ENCODE peak calls at places on chromosomes 6 and 20, in seven cellular contexts. N, Z, B, M, Q, D and W are unnamed samples.

GRCh38 chr6:20182926-20183521 is 29.2 kb downstream of the MBOAT1 start:
- DNase-seq in B (no peak), Q (no peak), Z (no peak), D (peak; percentile 90), N (no peak), M (no peak), W (no peak)

GRCh38 chr6:1686117-1687098 is 76.7 kb downstream of the FOXC1 start:
- DNase-seq in M (no peak), D (no peak), Z (no peak), N (no peak), Q (no peak), B (no peak), W (no peak)

GRCh38 chr20:49074521-49074920 is 28.4 kb downstream of the CSE1L start:
- DNase-seq in M (no peak), D (no peak), Z (no peak), B (no peak), Q (no peak), N (no peak), W (no peak)

GRCh38 chr6:136862662-136863061 is 40.3 kb downstream of the PEX7 start:
- DNase-seq in Z (no peak), Q (no peak), M (no peak), D (no peak), N (no peak), B (no peak), W (no peak)

GRCh38 chr6:151240861-151241642 is 1.3 kb downstream of the AKAP12 start:
- DNase-seq in N (peak; percentile 16), M (peak; percentile 89), B (no peak), D (peak; percentile 28), Q (no peak), Z (peak; percentile 24), W (no peak)

GRCh38 chr20:37821691-37822655 is 81.0 kb upstream of the VSTM2L start:
- DNase-seq in B (no peak), N (no peak), Z (no peak), Q (no peak), D (no peak), M (no peak), W (no peak)

GRCh38 chr6:44063561-44064059 is 63.6 kb downstream of the MRPL14 start:
- DNase-seq in B (no peak), Q (no peak), Z (no peak), M (no peak), N (no peak), D (no peak), W (no peak)

GRCh38 chr20:1324598-1325172 is 4.3 kb downstream of the SDCBP2 start:
- DNase-seq in N (no peak), Q (peak; percentile 38), Z (no peak), D (no peak), M (peak; percentile 71), B (no peak), W (no peak)

GRCh38 chr6:168149015-168149414 is 70.0 kb upstream of the FRMD1 start:
- DNase-seq in D (no peak), M (no peak), N (no peak), Q (no peak), B (no peak), Z (no peak), W (no peak)

GRCh38 chr20:47982574-47983360 is 197.5 kb upstream of the SULF2 start:
- DNase-seq in D (no peak), M (no peak), Z (no peak), N (no peak), Q (no peak), B (no peak), W (no peak)

GRCh38 chr6:1485678-1486077 is 96.3 kb downstream of the FOXF2 start:
- DNase-seq in M (no peak), D (no peak), N (no peak), Q (no peak), Z (no peak), B (no peak), W (no peak)

GRCh38 chr6:144757730-144758129 is 472.6 kb downstream of the UTRN start:
- DNase-seq in Q (no peak), D (no peak), Z (peak; percentile 23), B (no peak), N (no peak), M (no peak), W (no peak)

GRCh38 chr6:101986476-101986875 is 593.0 kb downstream of the GRIK2 start:
- DNase-seq in Q (no peak), D (no peak), B (no peak), N (no peak), Z (no peak), M (no peak), W (no peak)

GRCh38 chr20:20212675-20213096 is 155.2 kb upstream of the INSM1 start:
- DNase-seq in D (no peak), B (no peak), N (no peak), M (no peak), Z (peak; percentile 26), Q (no peak), W (no peak)

GRCh38 chr6:37691904-37692806 is 5.5 kb downstream of the MDGA1 start:
- DNase-seq in Q (peak; percentile 81), D (peak; percentile 37), Z (peak; percentile 45), B (peak; percentile 86), M (peak; percentile 88), N (peak; percentile 85), W (peak; percentile 96)

GRCh38 chr6:22448311-22448711 is 121.1 kb upstream of the HDGFL1 start:
- DNase-seq in Q (no peak), N (no peak), M (no peak), B (no peak), D (no peak), Z (no peak), W (no peak)

GRCh38 chr6:38882157-38882556 is 166.4 kb upstream of the GLP1R start:
- DNase-seq in M (no peak), Z (no peak), N (no peak), Q (no peak), D (no peak), B (no peak), W (no peak)

GRCh38 chr6:149166324-149166723 is 151.2 kb upstream of the TAB2 start:
- DNase-seq in N (no peak), Q (no peak), M (no peak), Z (no peak), B (no peak), D (no peak), W (no peak)

GRCh38 chr6:21597706-21598273 is 4.2 kb downstream of the SOX4 start:
- DNase-seq in D (no peak), N (no peak), M (no peak), Q (no peak), Z (no peak), B (no peak), W (no peak)

GRCh38 chr20:64160536-64161495 is 3.4 kb upstream of the MYT1 start:
- DNase-seq in Q (no peak), M (no peak), D (no peak), N (no peak), Z (peak; percentile 55), B (no peak), W (no peak)

GRCh38 chr20:53146201-53146891 is 174.2 kb downstream of the TSHZ2 start:
- DNase-seq in Z (no peak), M (no peak), B (no peak), Q (no peak), D (no peak), N (no peak), W (no peak)

GRCh38 chr6:70164556-70164955 is 138.3 kb downstream of the COL9A1 start:
- DNase-seq in B (no peak), D (no peak), Z (no peak), M (no peak), N (no peak), Q (no peak), W (no peak)